ENCODE peak calls at places on chromosomes 7 and 10, in four cellular contexts. G, L, D and W are unnamed samples.
A peak's percentile ranks its signal among the peaks of the same experiment; 100 is the strongest.

GRCh38 chr10:22365233-22365632 is 19.9 kb downstream of the SPAG6 start:
- DNase-seq in D (no peak), G (no peak), L (no peak), W (no peak)

GRCh38 chr7:132742152-132742551 is 165.9 kb upstream of the PLXNA4 start:
- DNase-seq in D (no peak), G (peak; percentile 98), L (no peak), W (no peak)

GRCh38 chr10:55063817-55064216 is 262.8 kb upstream of the PCDH15 start:
- DNase-seq in G (peak; percentile 4), D (no peak), L (no peak), W (no peak)

GRCh38 chr10:80199828-80200227 is 5.5 kb downstream of the ANXA11 start:
- DNase-seq in D (no peak), L (no peak), G (peak; percentile 20), W (no peak)

GRCh38 chr10:93566435-93567276 is at the start of gene FFAR4:
- DNase-seq in D (no peak), L (no peak), G (no peak), W (peak; percentile 40)

GRCh38 chr7:100584046-100584676 is 1.8 kb downstream of the LRCH4 start:
- DNase-seq in L (peak; percentile 70), D (no peak), G (no peak), W (no peak)

GRCh38 chr10:132355754-132356153 is 23.8 kb downstream of the LRRC27 start:
- DNase-seq in D (no peak), G (no peak), L (no peak), W (no peak)

GRCh38 chr10:127017406-127018297 is 112.4 kb downstream of the DOCK1 start:
- DNase-seq in L (no peak), D (no peak), G (peak; percentile 27), W (no peak)

GRCh38 chr10:130814610-130815009 is 496.9 kb downstream of the TCERG1L start:
- DNase-seq in L (peak; percentile 28), D (no peak), G (no peak), W (no peak)

GRCh38 chr10:102302611-102303010 is 57.3 kb downstream of the GBF1 start:
- DNase-seq in D (no peak), L (no peak), G (no peak), W (no peak)

GRCh38 chr7:2711895-2712675 is 24.1 kb downstream of the AMZ1 start:
- DNase-seq in L (peak; percentile 71), D (no peak), G (no peak), W (no peak)

GRCh38 chr7:30142710-30143109 is 7.9 kb downstream of the MTURN start:
- DNase-seq in D (no peak), L (no peak), G (peak; percentile 74), W (no peak)

GRCh38 chr10:122649903-122650302 is 49.7 kb downstream of the C10orf120 start:
- DNase-seq in D (no peak), G (no peak), L (no peak), W (no peak)

DNA sequence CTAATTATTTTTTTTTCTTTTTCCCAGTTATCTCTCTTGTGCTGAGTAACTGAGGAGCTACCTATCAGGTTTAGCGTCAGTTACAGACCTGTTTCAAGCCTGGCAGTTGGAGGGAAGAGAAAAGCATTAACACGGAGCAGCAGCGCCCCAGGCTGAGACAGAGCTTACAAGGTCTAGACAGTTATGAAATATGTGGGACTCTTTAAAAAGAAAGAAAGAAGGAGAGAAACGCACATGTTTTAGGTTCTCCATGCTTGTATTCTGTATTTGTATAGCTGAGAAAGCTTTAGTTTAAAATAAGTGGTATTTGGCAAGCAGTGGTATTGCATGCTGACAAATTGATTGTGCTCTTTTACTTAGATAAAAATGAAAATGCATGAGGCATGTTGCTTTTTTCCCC is 157.6 kb downstream of the GRK5 start:
- DNase-seq in L (no peak), D (no peak), G (peak; percentile 59), W (no peak)
- TF ChIP-seq CTCF in L (no peak), D (no peak), G (peak; percentile 21), W (no peak)

GRCh38 chr10:128324058-128324457 is 197.8 kb upstream of the MKI67 start:
- DNase-seq in D (no peak), G (no peak), L (no peak), W (peak; percentile 59)
- TF ChIP-seq CTCF in D (peak; percentile 28), G (no peak), L (peak; percentile 4), W (no peak)

GRCh38 chr7:150405584-150406310 is 26.6 kb downstream of the ZNF775 start:
- DNase-seq in L (peak; percentile 83), G (peak; percentile 29), D (no peak), W (peak; percentile 66)
- TF ChIP-seq CTCF in L (no peak), G (no peak), D (no peak), W (no peak)

GRCh38 chr7:47170516-47170915 is 411.4 kb downstream of the TNS3 start:
- DNase-seq in D (no peak), L (no peak), G (no peak), W (no peak)
- TF ChIP-seq CTCF in D (peak; percentile 36), L (peak; percentile 22), G (peak; percentile 26), W (no peak)

GRCh38 chr7:28296571-28297483 is 115.5 kb upstream of the CREB5 start:
- DNase-seq in G (no peak), L (no peak), D (no peak), W (peak; percentile 63)

GRCh38 chr7:28299556-28299955 is 112.8 kb upstream of the CREB5 start:
- DNase-seq in G (no peak), D (no peak), L (no peak), W (no peak)

GRCh38 chr7:28297821-28298439 is 114.4 kb upstream of the CREB5 start:
- DNase-seq in D (no peak), G (no peak), L (no peak), W (no peak)

GRCh38 chr7:28300488-28300887 is 111.8 kb upstream of the CREB5 start:
- DNase-seq in G (no peak), L (no peak), D (no peak), W (no peak)

GRCh38 chr7:28298870-28299484 is 113.3 kb upstream of the CREB5 start:
- DNase-seq in D (no peak), G (no peak), L (no peak), W (peak; percentile 31)
- TF ChIP-seq CTCF in D (peak; percentile 57), G (peak; percentile 54), L (peak; percentile 31), W (peak; percentile 38)

GRCh38 chr7:76060842-76061241 is 12.9 kb downstream of the MDH2 start:
- DNase-seq in D (no peak), L (no peak), G (no peak), W (no peak)
- TF ChIP-seq CTCF in D (no peak), L (no peak), G (no peak), W (no peak)

GRCh38 chr7:158495780-158496179 is 91.8 kb downstream of the PTPRN2 start:
- DNase-seq in L (no peak), D (no peak), G (no peak), W (peak; percentile 74)
- TF ChIP-seq CTCF in L (no peak), D (no peak), G (no peak), W (no peak)